ENCODE peak calls at places on chromosomes 12 and 14, in six cellular contexts. F, R, C, K, V and Q are unnamed samples.

GRCh38 chr14:77284066-77284855 is 13.3 kb upstream of the NGB start:
- DNase-seq in R (no peak), C (no peak), K (no peak), V (no peak), F (no peak), Q (no peak)

GRCh38 chr14:54564071-54564798 is 2.7 kb upstream of the SAMD4A start:
- DNase-seq in V (peak), F (no peak), K (peak), R (no peak), C (no peak), Q (no peak)

GRCh38 chr14:90820958-90821357 is 4.7 kb upstream of the TTC7B start:
- DNase-seq in F (no peak), K (peak), R (peak), C (no peak), V (no peak), Q (no peak)

GRCh38 chr12:47105914-47106674 is 26.3 kb upstream of the AMIGO2 start:
- DNase-seq in F (no peak), C (no peak), V (no peak), R (no peak), K (no peak), Q (no peak)

GRCh38 chr14:60721331-60722162 is 2.6 kb downstream of the SIX4 start:
- DNase-seq in V (peak), K (peak), F (peak), R (peak), C (peak), Q (peak)

GRCh38 chr12:96441811-96442210 is 41.6 kb upstream of the CDK17 start:
- DNase-seq in V (no peak), R (no peak), C (no peak), F (no peak), K (no peak), Q (no peak)

GRCh38 chr14:97456958-97457357 is 659.8 kb downstream of the VRK1 start:
- DNase-seq in V (no peak), F (no peak), C (no peak), R (peak), K (no peak), Q (no peak)

GRCh38 chr12:78421011-78421410 is 443.6 kb upstream of the SYT1 start:
- DNase-seq in K (peak), V (no peak), R (no peak), C (no peak), F (no peak), Q (no peak)

GRCh38 chr14:58238252-58239247 is 6.1 kb upstream of the PSMA3 start:
- DNase-seq in R (no peak), C (no peak), F (peak), K (no peak), V (no peak), Q (peak)

GRCh38 chr14:101060171-101060601 is 156.7 kb upstream of the RTL1 start:
- DNase-seq in F (no peak), C (peak), K (no peak), V (no peak), R (no peak), Q (no peak)

GRCh38 chr12:10861366-10861765 is 12.1 kb upstream of the PRR4 start:
- DNase-seq in C (no peak), F (no peak), K (no peak), R (no peak), V (no peak), Q (no peak)

GRCh38 chr12:79765157-79765556 is 74.4 kb upstream of the PAWR start:
- DNase-seq in C (no peak), R (no peak), F (no peak), K (no peak), V (no peak), Q (no peak)

GRCh38 chr14:21024668-21025373 is at the start of gene NDRG2:
- DNase-seq in F (peak), V (peak), C (peak), R (peak), K (no peak), Q (peak)

GRCh38 chr14:81412779-81413178 is 12.7 kb upstream of the STON2 start:
- DNase-seq in R (no peak), K (no peak), V (no peak), C (no peak), F (no peak), Q (no peak)

GRCh38 chr12:8154526-8154925 is 2.3 kb upstream of the ZNF705A start:
- DNase-seq in F (no peak), K (peak), C (no peak), V (no peak), R (no peak), Q (no peak)

GRCh38 chr12:57479376-57480115 is at the start of gene ARHGAP9:
- DNase-seq in K (peak), F (no peak), R (peak), V (no peak), C (no peak), Q (no peak)

GRCh38 chr12:98653866-98654493 is 8.9 kb downstream of the APAF1 start:
- DNase-seq in V (peak), C (no peak), K (peak), R (no peak), F (no peak), Q (no peak)

DNA sequence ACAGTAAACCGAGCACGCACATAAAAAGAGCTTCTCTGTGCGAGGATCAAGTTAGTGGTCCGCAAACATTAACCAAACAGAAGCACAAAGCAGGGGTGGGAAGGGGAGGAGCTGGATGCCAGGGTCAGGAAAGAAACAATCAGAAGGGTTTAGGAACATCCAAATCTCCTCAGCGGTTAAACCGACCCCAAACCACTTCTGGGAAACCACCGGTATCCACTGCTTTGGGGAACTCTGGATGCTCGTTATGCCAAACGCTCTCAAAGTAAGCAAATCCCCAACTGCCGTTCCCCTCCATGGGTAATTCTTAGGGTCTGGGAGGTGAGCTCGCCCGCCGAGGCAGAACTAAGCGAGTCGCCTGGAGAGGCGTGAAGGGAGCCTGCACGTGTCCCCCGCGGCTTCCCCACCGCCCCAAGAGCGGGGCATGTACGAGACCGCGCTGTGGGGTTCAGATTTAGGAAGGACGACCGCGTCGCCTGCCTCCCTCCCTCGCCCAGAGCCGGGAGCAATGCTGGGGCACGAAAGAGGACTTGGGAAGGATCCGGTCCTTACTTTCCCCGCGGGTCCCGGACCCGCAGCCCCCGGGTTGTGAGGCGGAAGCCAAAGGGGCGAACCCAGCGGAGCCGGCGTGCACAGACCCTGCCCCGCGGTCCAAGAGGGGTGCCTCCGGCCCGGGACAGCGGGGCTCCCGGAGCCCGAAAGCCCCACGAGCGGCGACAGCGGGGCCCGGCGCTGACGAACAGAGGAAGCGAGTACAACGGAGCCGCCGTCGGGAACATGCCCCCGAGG is 710 bp downstream of the SBNO1 start:
- DNase-seq in C (peak), F (peak), R (peak), V (peak), K (no peak), Q (peak)
- H3K4me3 ChIP-seq in C (peak), F (peak), R (peak), V (peak), K (peak), Q (peak)

DNA sequence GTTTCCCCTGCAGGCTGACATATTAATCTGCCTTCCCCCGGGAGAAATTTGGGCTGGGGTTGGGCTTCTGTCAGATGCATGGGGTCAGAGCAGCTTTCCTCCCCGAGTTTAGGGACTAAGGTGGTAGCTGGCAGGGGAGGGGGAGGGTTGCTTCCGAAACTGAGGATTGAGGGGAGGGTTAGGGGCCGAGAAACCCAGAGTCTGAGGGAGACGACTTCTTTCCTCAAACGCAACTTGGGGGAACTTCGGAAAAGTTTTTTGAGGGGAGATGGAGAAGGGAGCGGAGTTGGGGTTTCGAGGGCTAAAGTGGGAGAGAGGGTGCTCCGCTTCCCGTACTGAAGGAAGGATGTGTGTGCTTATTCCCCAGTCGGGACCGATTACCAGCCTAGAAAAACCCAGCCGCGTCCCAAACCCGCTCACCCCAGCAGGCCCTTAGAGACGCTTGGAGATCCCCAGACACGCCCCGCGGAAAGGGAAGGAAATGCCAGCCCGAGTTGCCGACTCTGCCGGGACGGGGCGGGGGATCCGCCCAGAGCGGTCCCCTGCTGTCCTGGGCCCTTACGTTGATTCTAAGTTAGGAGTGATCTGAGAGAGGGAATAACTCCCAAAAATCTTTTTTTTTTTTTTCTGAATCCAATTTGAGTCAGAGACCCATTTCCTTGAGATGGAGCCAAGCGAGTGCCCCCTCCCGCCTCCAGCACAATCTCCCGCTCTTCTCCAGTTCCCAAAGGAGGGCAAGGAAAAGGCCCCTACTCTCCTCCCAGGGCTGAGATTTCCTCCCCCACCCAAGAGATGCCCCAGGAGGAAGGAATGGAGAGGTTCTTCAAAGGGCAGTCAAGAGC is 61.9 kb downstream of the SMUG1 start:
- DNase-seq in V (peak), K (no peak), C (peak), F (peak), R (peak), Q (peak)
- TF ChIP-seq POLR2A in V (no peak), K (no peak), C (no peak), F (peak), R (peak), Q (no peak)

DNA sequence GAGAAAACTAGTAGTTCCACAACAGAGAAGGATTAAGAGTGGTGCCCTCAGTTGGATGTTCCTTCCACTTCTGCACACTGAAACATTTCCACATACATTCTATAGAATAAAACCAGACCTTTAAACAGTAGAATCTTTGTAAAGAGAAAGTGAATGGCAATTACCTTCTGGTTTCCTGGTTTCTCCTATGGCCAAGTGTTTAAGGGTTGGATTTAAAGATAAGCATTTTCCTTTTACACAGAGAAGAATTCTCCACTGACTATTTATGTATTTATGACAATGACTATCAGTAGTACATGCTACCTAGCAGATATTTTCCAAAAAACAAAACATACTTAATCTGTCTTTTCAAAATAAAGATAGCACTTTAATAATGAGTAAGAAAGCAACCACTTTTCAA is 3.2 kb downstream of the ATG2B start:
- DNase-seq in C (no peak), R (no peak), V (no peak), F (no peak), K (no peak), Q (no peak)
- H3K4me3 ChIP-seq in C (no peak), R (no peak), V (no peak), F (no peak), K (no peak), Q (no peak)

DNA sequence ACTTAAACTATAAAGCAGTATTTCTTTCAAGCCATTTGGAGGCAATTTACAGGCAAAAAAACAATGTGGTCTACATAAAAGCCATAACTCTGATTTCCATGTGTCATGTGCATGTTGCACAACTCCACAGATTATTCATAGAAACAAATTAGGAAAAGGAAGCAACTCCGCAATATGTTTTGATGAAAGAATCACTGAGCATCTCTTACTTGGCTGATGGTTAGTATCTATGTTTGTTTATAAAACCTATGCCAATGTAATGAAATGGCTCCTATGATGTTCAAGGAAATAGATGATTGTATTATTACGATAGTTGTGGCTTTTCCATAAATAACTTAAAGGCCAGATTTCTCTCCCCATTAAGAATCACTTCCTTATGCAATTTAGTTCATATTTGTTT is 373.7 kb downstream of the CCDC91 start:
- DNase-seq in C (no peak), K (peak), R (no peak), V (no peak), F (no peak), Q (no peak)
- TF ChIP-seq POLR2A in C (no peak), K (no peak), R (no peak), V (no peak), F (no peak), Q (no peak)

DNA sequence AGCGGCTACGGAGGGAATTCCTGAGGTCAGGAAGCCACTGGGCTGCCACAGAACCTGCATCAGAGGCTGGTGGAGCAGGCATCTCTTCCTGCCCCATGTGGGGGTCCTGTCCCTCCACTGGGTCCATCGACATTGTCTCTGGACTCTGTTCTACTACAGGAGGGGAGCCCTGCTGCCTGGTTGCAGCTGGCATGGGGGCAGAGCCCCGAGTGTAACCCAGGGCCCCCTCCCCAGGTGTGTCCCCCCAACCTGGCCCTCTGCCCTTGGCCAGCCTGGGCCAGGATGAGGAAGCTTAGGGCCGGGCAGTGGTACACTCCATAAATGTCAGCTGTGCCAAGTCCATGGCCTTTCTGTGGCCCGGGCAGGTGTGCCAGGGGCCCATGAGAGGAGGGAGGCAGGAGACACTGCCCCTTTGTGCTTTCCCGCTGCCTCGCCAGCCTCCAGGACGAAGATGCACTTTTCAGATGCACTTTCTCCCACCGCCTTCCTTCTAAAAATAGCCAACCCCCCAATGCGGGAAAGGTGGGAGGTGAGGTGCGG is 4.0 kb upstream of the EXOC3L4 start:
- DNase-seq in R (no peak), K (no peak), C (no peak), V (no peak), F (no peak), Q (no peak)
- H3K4me3 ChIP-seq in R (no peak), K (no peak), C (no peak), V (peak), F (no peak), Q (no peak)